ENCODE peak calls at places on chromosomes 1 and 21, in seven cellular contexts. H is mucosa of gallbladder; A is stimulated activated CD4-positive, alpha-beta T cell treated with anti-CD3 and anti-CD28 coated beads, TNF-alpha, amount 100 ng/mL, for 1 hour; Y is mucosa of descending colon; S is glutamatergic neuron; J is NAMALWA; G is kidney tubule cell. M is an unnamed sample.

GRCh38 chr1:101996830-101997485 is at the start of gene OLFM3:
- DNase-seq in H (no peak), A (no peak), Y (peak), S (peak), J (no peak), G (peak), M (no peak)

GRCh38 chr1:145985502-145986439 is 10.6 kb downstream of the TXNIP start:
- DNase-seq in H (no peak), A (no peak), Y (no peak), S (no peak), J (no peak), G (peak), M (no peak)

GRCh38 chr1:206911064-206911663 is 10.6 kb downstream of the FCMR start:
- DNase-seq in H (peak), A (no peak), Y (peak), S (no peak), J (peak), G (peak), M (no peak)

GRCh38 chr1:99496067-99496466 is 149.8 kb upstream of the PALMD start:
- DNase-seq in H (no peak), A (no peak), Y (no peak), S (no peak), J (no peak), G (peak), M (no peak)

GRCh38 chr1:31793586-31794285 is 22.1 kb downstream of the SPOCD1 start:
- DNase-seq in H (no peak), A (no peak), Y (no peak), S (peak), J (no peak), G (no peak), M (no peak)

GRCh38 chr21:43734830-43735229 is 15.9 kb downstream of the PDXK start:
- DNase-seq in H (no peak), A (no peak), Y (no peak), S (no peak), J (no peak), G (peak), M (no peak)

GRCh38 chr1:83508485-83509151 is 490.3 kb downstream of the TTLL7 start:
- DNase-seq in H (peak), A (no peak), Y (peak), S (no peak), J (no peak), G (no peak), M (peak)

GRCh38 chr1:19084206-19084738 is 125.8 kb downstream of the UBR4 start:
- DNase-seq in H (no peak), A (no peak), Y (no peak), S (no peak), J (no peak), G (no peak), M (no peak)

GRCh38 chr1:185044387-185044786 is 971 bp upstream of the RNF2 start:
- DNase-seq in H (no peak), A (no peak), Y (no peak), S (no peak), J (no peak), G (no peak), M (no peak)

GRCh38 chr1:17636612-17637011 is 97.1 kb downstream of the ARHGEF10L start:
- DNase-seq in H (no peak), A (no peak), Y (no peak), S (no peak), J (no peak), G (peak), M (no peak)

GRCh38 chr21:45624356-45624854 is 19.1 kb upstream of the PCBP3 start:
- DNase-seq in H (no peak), A (no peak), Y (no peak), S (no peak), J (no peak), G (no peak), M (no peak)

GRCh38 chr1:93804412-93804811 is 74.6 kb downstream of the DNTTIP2 start:
- DNase-seq in H (no peak), A (no peak), Y (no peak), S (no peak), J (no peak), G (peak), M (no peak)

GRCh38 chr21:43005635-43006034 is 31.3 kb downstream of the PKNOX1 start:
- DNase-seq in H (no peak), A (no peak), Y (no peak), S (no peak), J (no peak), G (no peak), M (no peak)

GRCh38 chr1:235069577-235070563 is 58.8 kb downstream of the TOMM20 start:
- DNase-seq in H (peak), A (no peak), Y (peak), S (no peak), J (no peak), G (peak), M (no peak)

GRCh38 chr1:229296541-229296941 is 25.6 kb downstream of the RAB4A start:
- DNase-seq in H (no peak), A (no peak), Y (no peak), S (no peak), J (no peak), G (peak), M (no peak)

GRCh38 chr1:14578156-14578555 is 20.3 kb upstream of the KAZN start:
- DNase-seq in H (no peak), A (no peak), Y (no peak), S (no peak), J (no peak), G (peak), M (no peak)

GRCh38 chr1:212612251-212612961 is 3.8 kb downstream of the ATF3 start:
- DNase-seq in H (no peak), A (no peak), Y (no peak), S (no peak), J (no peak), G (no peak), M (no peak)

GRCh38 chr1:41418868-41419583 is 57.8 kb downstream of the FOXO6 start:
- DNase-seq in H (peak), A (no peak), Y (peak), S (no peak), J (no peak), G (peak), M (peak)

GRCh38 chr1:109274533-109275476 is 8.1 kb downstream of the PSRC1 start:
- DNase-seq in H (peak), A (no peak), Y (peak), S (no peak), J (no peak), G (peak), M (no peak)

GRCh38 chr1:85203573-85204169 is 2.9 kb upstream of the SYDE2 start:
- DNase-seq in H (no peak), A (no peak), Y (no peak), S (no peak), J (no peak), G (no peak), M (no peak)

GRCh38 chr1:46183119-46183842 is 7.0 kb upstream of the P3R3URF start:
- DNase-seq in H (peak), A (no peak), Y (peak), S (no peak), J (no peak), G (peak), M (peak)

GRCh38 chr1:1434131-1434811 is 1.2 kb upstream of the VWA1 start:
- DNase-seq in H (peak), A (no peak), Y (peak), S (no peak), J (no peak), G (no peak), M (no peak)

M was measured in smooth muscle cell of the brain vasculature.